ENCODE peak calls at places on chromosomes 4 and X, in nine cellular contexts. N, R, C, J, W, B, S, Q and H are unnamed samples.

GRCh38 chr4:703336-704197 is 2.1 kb upstream of the PCGF3 start:
- DNase-seq in N (no peak), S (no peak), J (no peak), R (no peak), B (no peak), W (no peak), C (no peak), Q (no peak), H (no peak)

GRCh38 chrX:12011075-12011474 is 127.2 kb upstream of the FRMPD4 start:
- DNase-seq in B (no peak), W (no peak), J (no peak), C (peak), N (no peak), R (no peak), Q (no peak), S (no peak), H (no peak)

GRCh38 chrX:101025126-101025525 is 26.8 kb downstream of the TRMT2B start:
- DNase-seq in C (peak), W (no peak), B (no peak), N (no peak), Q (no peak), R (no peak), J (no peak), S (no peak), H (no peak)

GRCh38 chr4:176981074-176981473 is 188.4 kb upstream of the VEGFC start:
- DNase-seq in S (no peak), B (no peak), R (no peak), C (no peak), N (no peak), Q (no peak), W (no peak), J (no peak), H (no peak)

GRCh38 chr4:67288964-67289363 is 256.3 kb downstream of the CENPC start:
- DNase-seq in R (no peak), C (no peak), S (no peak), W (peak), J (no peak), B (no peak), Q (peak), N (peak), H (no peak)

GRCh38 chr4:4763815-4764202 is 95.7 kb upstream of the MSX1 start:
- DNase-seq in N (no peak), C (peak), R (no peak), W (no peak), B (no peak), J (no peak), S (no peak), Q (no peak), H (no peak)

GRCh38 chrX:49001521-49002090 is 458 bp downstream of the GRIPAP1 start:
- DNase-seq in Q (peak), N (peak), R (peak), C (peak), W (peak), J (peak), B (no peak), S (peak), H (peak)

GRCh38 chrX:626745-627509 is 3.7 kb upstream of the SHOX start:
- DNase-seq in J (no peak), B (no peak), S (no peak), R (no peak), C (no peak), W (peak), Q (no peak), N (no peak), H (no peak)

GRCh38 chr4:71609651-71610050 is 174.2 kb downstream of the GC start:
- DNase-seq in R (no peak), S (no peak), W (no peak), Q (no peak), C (no peak), B (no peak), J (no peak), N (no peak), H (no peak)

GRCh38 chrX:16023790-16024734 is 99.3 kb upstream of the GRPR start:
- DNase-seq in B (no peak), J (no peak), W (no peak), Q (no peak), N (no peak), S (no peak), R (no peak), C (peak), H (no peak)

GRCh38 chr4:803884-804283 is 22.0 kb downstream of the CPLX1 start:
- DNase-seq in Q (no peak), N (no peak), S (no peak), R (no peak), C (no peak), W (no peak), B (no peak), J (no peak), H (no peak)

GRCh38 chr4:83558693-83559092 is 22.8 kb downstream of the GPAT3 start:
- DNase-seq in J (no peak), B (no peak), R (no peak), S (no peak), W (no peak), Q (no peak), C (peak), N (no peak), H (no peak)

GRCh38 chr4:141885112-141885511 is 248.7 kb downstream of the IL15 start:
- DNase-seq in C (no peak), N (no peak), S (no peak), B (no peak), W (no peak), Q (no peak), R (no peak), J (no peak), H (no peak)

GRCh38 chr4:15893967-15894366 is 44.6 kb downstream of the FGFBP1 start:
- DNase-seq in B (no peak), Q (no peak), R (no peak), J (no peak), W (no peak), C (peak), S (no peak), N (peak), H (no peak)

GRCh38 chrX:16993791-16994318 is 47.4 kb downstream of the REPS2 start:
- DNase-seq in Q (no peak), S (no peak), W (peak), B (no peak), C (no peak), R (no peak), J (no peak), N (no peak), H (no peak)

GRCh38 chrX:120791013-120791643 is 84.5 kb downstream of the CT47B1 start:
- DNase-seq in W (peak), N (peak), B (peak), S (peak), Q (no peak), C (peak), J (no peak), R (no peak), H (peak)

GRCh38 chr4:47251363-47252135 is 212.0 kb downstream of the COMMD8 start:
- DNase-seq in Q (no peak), W (peak), R (no peak), N (no peak), J (no peak), S (no peak), C (no peak), B (no peak), H (no peak)

GRCh38 chrX:65821721-65822496 is 154.5 kb downstream of the MSN start:
- DNase-seq in C (no peak), S (peak), J (peak), Q (no peak), W (peak), N (no peak), B (peak), R (no peak), H (no peak)

GRCh38 chrX:52034211-52034610 is 34.8 kb downstream of the MAGED4B start:
- DNase-seq in J (no peak), C (no peak), B (no peak), Q (no peak), W (no peak), R (no peak), N (no peak), S (no peak), H (no peak)

GRCh38 chr4:141499454-141499853 is 136.9 kb upstream of the IL15 start:
- DNase-seq in B (no peak), W (no peak), R (no peak), Q (no peak), J (no peak), C (no peak), S (no peak), N (no peak), H (no peak)

GRCh38 chrX:110086916-110087484 is 84.1 kb downstream of the TMEM164 start:
- DNase-seq in J (no peak), S (no peak), R (no peak), C (peak), N (peak), B (no peak), Q (no peak), W (peak), H (no peak)

GRCh38 chrX:110082156-110082555 is 79.2 kb downstream of the TMEM164 start:
- DNase-seq in R (no peak), C (peak), Q (no peak), N (no peak), J (no peak), S (no peak), W (no peak), B (no peak), H (no peak)

GRCh38 chrX:110086162-110086915 is 83.4 kb downstream of the TMEM164 start:
- DNase-seq in N (no peak), B (no peak), C (peak), S (no peak), W (no peak), R (no peak), Q (no peak), J (no peak), H (no peak)

GRCh38 chrX:110089656-110090404 is 86.9 kb downstream of the TMEM164 start:
- DNase-seq in C (no peak), N (no peak), R (no peak), J (no peak), S (no peak), Q (no peak), B (no peak), W (no peak), H (no peak)

DNA sequence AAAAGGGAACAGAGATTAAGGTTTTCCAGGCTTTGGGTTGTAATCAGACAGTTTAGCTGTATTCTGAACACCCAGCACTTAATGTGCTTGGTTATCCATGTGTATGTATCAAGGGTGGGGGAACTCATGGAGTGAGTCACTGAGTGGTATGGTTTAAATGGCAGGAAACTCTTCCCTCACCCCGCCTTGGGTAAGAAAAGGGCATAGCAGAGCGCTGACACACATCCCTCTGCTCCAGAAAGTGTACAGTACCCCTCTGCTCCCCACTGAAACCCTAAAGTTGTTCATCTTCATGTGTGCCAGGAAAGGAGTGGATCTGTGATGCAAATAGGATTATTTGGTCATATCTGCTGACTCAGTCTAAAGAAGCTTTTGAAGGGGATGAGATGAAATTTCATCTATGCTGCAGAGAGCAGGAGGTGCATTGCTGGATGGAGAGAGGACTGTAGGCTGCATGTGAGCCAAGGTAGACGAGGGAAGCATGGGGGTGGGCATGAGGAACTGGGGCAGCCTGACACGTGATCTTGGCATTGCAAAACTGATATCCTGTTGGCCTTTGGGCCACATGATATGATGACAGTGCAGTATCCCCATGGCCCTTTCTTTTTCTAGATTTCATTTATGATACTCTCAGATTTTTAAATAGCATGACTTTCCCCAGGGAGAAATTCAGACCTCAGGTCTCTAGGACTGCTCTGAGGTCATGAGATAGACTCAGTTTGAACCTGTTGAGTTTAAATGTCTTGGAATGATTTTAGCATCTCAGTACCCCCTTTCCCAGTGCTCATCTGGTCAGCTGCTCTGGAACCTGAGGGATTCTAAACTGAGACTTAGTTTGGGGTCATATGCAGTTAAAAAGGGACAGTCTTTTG is 84.8 kb downstream of the TMEM164 start:
- DNase-seq in Q (no peak), B (no peak), N (peak), C (peak), J (no peak), W (peak), R (no peak), S (no peak), H (no peak)
- H3K4me3 ChIP-seq in Q (no peak), B (no peak), N (no peak), C (peak), J (no peak), W (no peak), R (no peak), S (no peak), H (no peak)

GRCh38 chr4:99011910-99012309 is 16.4 kb downstream of the METAP1 start:
- DNase-seq in N (no peak), B (no peak), S (no peak), J (no peak), W (no peak), R (no peak), Q (no peak), C (no peak), H (no peak)

GRCh38 chr4:99008051-99008450 is 12.5 kb downstream of the METAP1 start:
- DNase-seq in B (no peak), R (no peak), C (no peak), J (no peak), Q (no peak), N (no peak), W (no peak), S (no peak), H (no peak)

GRCh38 chr4:99013884-99014523 is 18.5 kb downstream of the METAP1 start:
- DNase-seq in J (no peak), B (no peak), R (no peak), Q (no peak), W (no peak), C (no peak), N (no peak), S (no peak), H (no peak)

DNA sequence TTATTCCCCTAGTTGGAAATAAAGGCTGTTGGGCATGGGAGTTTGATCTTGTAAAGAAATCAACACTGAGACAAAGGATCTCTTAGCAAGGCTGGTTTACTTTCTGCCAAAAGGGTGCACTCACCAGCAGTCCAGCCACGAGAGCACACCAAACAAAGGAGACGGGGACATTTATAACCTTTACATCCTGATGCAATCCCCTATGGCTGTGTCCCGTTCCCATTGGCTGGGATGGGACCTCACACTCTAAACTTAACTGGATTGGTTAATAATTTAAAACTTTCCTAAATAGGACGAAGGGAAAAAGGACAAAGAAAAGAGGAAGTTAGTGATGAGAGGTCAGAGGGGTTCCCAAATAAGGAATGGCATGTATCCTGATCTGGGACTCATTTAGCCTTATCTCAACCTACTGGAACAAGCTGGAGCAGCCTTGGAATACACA is 17.9 kb downstream of the METAP1 start:
- DNase-seq in W (peak), S (no peak), R (no peak), Q (no peak), B (no peak), N (no peak), C (peak), J (no peak), H (no peak)
- H3K27ac ChIP-seq in W (no peak), S (no peak), R (no peak), Q (no peak), B (peak), N (peak), C (no peak), J (no peak), H (peak)

GRCh38 chrX:30679369-30679768 is 26.1 kb downstream of the GK start:
- DNase-seq in W (no peak), N (no peak), B (no peak), C (no peak), R (no peak), S (peak), Q (no peak), J (no peak), H (no peak)

GRCh38 chrX:30680618-30681017 is 27.4 kb downstream of the GK start:
- DNase-seq in W (peak), S (peak), J (no peak), N (no peak), Q (no peak), B (no peak), R (no peak), C (no peak), H (no peak)

GRCh38 chrX:30673884-30674598 is 20.8 kb downstream of the GK start:
- DNase-seq in S (no peak), N (no peak), J (no peak), W (no peak), Q (no peak), C (no peak), R (no peak), B (no peak), H (no peak)

GRCh38 chrX:30673405-30673804 is 20.2 kb downstream of the GK start:
- DNase-seq in B (no peak), Q (no peak), J (no peak), N (no peak), W (no peak), R (no peak), S (no peak), C (no peak), H (no peak)

GRCh38 chrX:30674799-30675198 is 21.6 kb downstream of the GK start:
- DNase-seq in N (no peak), Q (no peak), W (no peak), C (no peak), B (no peak), S (no peak), J (no peak), R (no peak), H (no peak)
- H3K4me3 ChIP-seq in N (no peak), Q (no peak), W (no peak), C (no peak), B (no peak), S (no peak), J (no peak), R (no peak), H (no peak)

DNA sequence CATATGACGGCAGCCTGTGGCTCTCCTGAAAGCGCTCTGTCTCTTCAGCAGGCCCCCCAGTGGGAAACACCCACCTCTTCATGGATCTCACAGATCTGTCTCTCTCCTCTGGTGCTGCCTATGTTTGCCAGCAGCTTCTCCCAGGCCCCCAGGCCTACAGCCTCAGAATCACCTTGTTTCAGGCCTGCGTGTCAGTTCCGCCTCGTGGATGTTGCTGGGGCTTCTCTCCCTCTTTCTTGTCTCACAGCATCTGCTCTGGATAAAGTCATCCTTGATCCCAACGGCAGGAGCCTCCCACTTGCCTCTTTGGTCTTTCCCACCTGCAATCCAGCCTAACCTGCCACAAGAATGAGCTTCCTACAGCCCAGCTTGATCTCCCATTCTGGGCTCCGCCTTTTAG is 34.6 kb downstream of the RHOH start:
- DNase-seq in B (no peak), W (no peak), N (no peak), S (no peak), J (no peak), C (no peak), R (no peak), Q (no peak), H (no peak)
- H3K27ac ChIP-seq in B (no peak), W (no peak), N (no peak), S (no peak), J (no peak), C (no peak), R (peak), Q (no peak), H (no peak)

DNA sequence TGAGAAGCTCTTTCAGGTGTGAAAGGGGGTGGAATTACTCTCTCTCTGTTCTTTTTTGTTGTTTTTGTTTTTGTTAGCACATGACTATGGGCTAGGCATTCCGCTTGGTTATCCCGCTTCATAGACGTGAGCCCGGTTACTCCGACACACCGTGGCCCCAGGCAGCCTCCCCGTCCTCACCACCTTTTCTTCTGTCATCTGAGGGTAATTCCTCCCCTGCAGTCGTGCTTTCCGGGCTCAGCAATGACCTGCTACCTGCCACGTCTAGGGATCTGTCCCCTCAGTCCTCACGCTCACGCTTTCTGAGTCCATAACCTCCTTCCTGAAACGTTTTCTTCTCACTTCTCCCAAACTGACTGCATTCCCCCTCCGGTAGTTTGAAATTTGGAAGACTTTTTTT is 691 bp upstream of the REST start:
- DNase-seq in B (no peak), S (peak), R (peak), W (peak), N (peak), C (no peak), Q (no peak), J (no peak), H (no peak)
- H3K4me3 ChIP-seq in B (no peak), S (peak), R (peak), W (peak), N (peak), C (peak), Q (peak), J (peak), H (peak)

GRCh38 chr4:38076153-38076669 is 116.0 kb downstream of the PTTG2 start:
- DNase-seq in N (no peak), J (no peak), W (no peak), R (no peak), S (no peak), Q (no peak), B (no peak), C (no peak), H (no peak)
- H3K27ac ChIP-seq in N (peak), J (no peak), W (no peak), R (no peak), S (peak), Q (peak), B (peak), C (no peak), H (peak)

GRCh38 chrX:44906542-44906941 is 33.6 kb downstream of the KDM6A start:
- DNase-seq in W (no peak), C (no peak), J (no peak), B (no peak), N (no peak), R (no peak), S (no peak), Q (no peak), H (no peak)
- H3K4me3 ChIP-seq in W (no peak), C (no peak), J (no peak), B (no peak), N (no peak), R (no peak), S (no peak), Q (no peak), H (no peak)

GRCh38 chrX:105822138-105823091 is at the start of gene NRK:
- DNase-seq in W (peak), S (no peak), B (peak), Q (no peak), N (peak), R (no peak), C (no peak), J (peak), H (peak)
- H3K27ac ChIP-seq in W (peak), S (no peak), B (peak), Q (no peak), N (peak), R (no peak), C (no peak), J (no peak), H (peak)

GRCh38 chr4:53227451-53227850 is 138.4 kb downstream of the SCFD2 start:
- DNase-seq in W (no peak), R (no peak), S (no peak), J (no peak), Q (no peak), N (no peak), C (no peak), B (no peak), H (no peak)

GRCh38 chr4:53234669-53235068 is 131.2 kb downstream of the SCFD2 start:
- DNase-seq in R (no peak), S (no peak), Q (no peak), B (no peak), J (no peak), N (no peak), W (no peak), C (no peak), H (no peak)

GRCh38 chr4:53235547-53235946 is 130.3 kb downstream of the SCFD2 start:
- DNase-seq in R (no peak), Q (no peak), W (no peak), N (no peak), S (no peak), C (no peak), B (no peak), J (no peak), H (no peak)

GRCh38 chr4:53233396-53233795 is 132.5 kb downstream of the SCFD2 start:
- DNase-seq in W (no peak), N (no peak), B (no peak), C (peak), S (no peak), R (no peak), Q (no peak), J (no peak), H (no peak)
- H3K4me3 ChIP-seq in W (no peak), N (no peak), B (no peak), C (no peak), S (no peak), R (no peak), Q (no peak), J (no peak), H (no peak)